ENCODE peak calls at places on chromosomes 4 and X, in eight cellular contexts. One of them, this sample, is unnamed.

GRCh38 chrX:45781901-45782553 is 581.4 kb upstream of the DIPK2B start:
- DNase-seq in PC-3: peak
- DNase-seq in GM23248: peak
- DNase-seq in GM06990: no peak
- DNase-seq in NCI-H146: peak
- DNase-seq in anterior cingulate cortex: no peak
- DNase-seq in HFF-Myc: no peak
- DNase-seq in islet precursor cell: no peak
- DNase-seq in this sample: no peak

GRCh38 chrX:10017866-10018265 is 50.7 kb downstream of the CLDN34 start:
- DNase-seq in PC-3: peak
- DNase-seq in GM23248: peak
- DNase-seq in GM06990: no peak
- DNase-seq in NCI-H146: no peak
- DNase-seq in anterior cingulate cortex: no peak
- DNase-seq in HFF-Myc: no peak
- DNase-seq in islet precursor cell: peak
- DNase-seq in this sample: no peak

GRCh38 chrX:10173331-10173900 is 16.6 kb downstream of the CLCN4 start:
- DNase-seq in PC-3: no peak
- DNase-seq in GM23248: peak
- DNase-seq in GM06990: no peak
- DNase-seq in NCI-H146: no peak
- DNase-seq in anterior cingulate cortex: peak
- DNase-seq in HFF-Myc: peak
- DNase-seq in islet precursor cell: peak
- DNase-seq in this sample: peak

GRCh38 chrX:45806410-45807121 is 605.9 kb upstream of the DIPK2B start:
- DNase-seq in PC-3: no peak
- DNase-seq in GM23248: peak
- DNase-seq in GM06990: peak
- DNase-seq in NCI-H146: no peak
- DNase-seq in anterior cingulate cortex: no peak
- DNase-seq in HFF-Myc: peak
- DNase-seq in islet precursor cell: peak
- DNase-seq in this sample: no peak

GRCh38 chrX:55007633-55008032 is 7.5 kb downstream of the APEX2 start:
- DNase-seq in PC-3: peak
- DNase-seq in GM23248: peak
- DNase-seq in GM06990: no peak
- DNase-seq in NCI-H146: no peak
- DNase-seq in anterior cingulate cortex: no peak
- DNase-seq in HFF-Myc: peak
- DNase-seq in islet precursor cell: no peak
- DNase-seq in this sample: no peak

GRCh38 chrX:78650906-78651437 is 8.2 kb downstream of the RTL3 start:
- DNase-seq in PC-3: peak
- DNase-seq in GM23248: peak
- DNase-seq in GM06990: peak
- DNase-seq in NCI-H146: no peak
- DNase-seq in anterior cingulate cortex: no peak
- DNase-seq in HFF-Myc: no peak
- DNase-seq in islet precursor cell: no peak
- DNase-seq in this sample: no peak

GRCh38 chr4:8599657-8600056 is 7.1 kb downstream of the CPZ start:
- DNase-seq in PC-3: no peak
- DNase-seq in GM23248: peak
- DNase-seq in GM06990: no peak
- DNase-seq in NCI-H146: no peak
- DNase-seq in anterior cingulate cortex: no peak
- DNase-seq in HFF-Myc: no peak
- DNase-seq in islet precursor cell: no peak
- DNase-seq in this sample: no peak

GRCh38 chr4:112411781-112412281 is 104.1 kb downstream of the NEUROG2 start:
- DNase-seq in PC-3: no peak
- DNase-seq in GM23248: no peak
- DNase-seq in GM06990: no peak
- DNase-seq in NCI-H146: no peak
- DNase-seq in anterior cingulate cortex: no peak
- DNase-seq in HFF-Myc: no peak
- DNase-seq in islet precursor cell: peak
- DNase-seq in this sample: peak

GRCh38 chr4:162116085-162116784 is 47.6 kb downstream of the FSTL5 start:
- DNase-seq in PC-3: no peak
- DNase-seq in GM23248: no peak
- DNase-seq in GM06990: no peak
- DNase-seq in NCI-H146: no peak
- DNase-seq in anterior cingulate cortex: no peak
- DNase-seq in HFF-Myc: no peak
- DNase-seq in islet precursor cell: peak
- DNase-seq in this sample: peak

GRCh38 chrX:54288989-54289388 is 68.9 kb downstream of the WNK3 start:
- DNase-seq in PC-3: no peak
- DNase-seq in GM23248: no peak
- DNase-seq in GM06990: no peak
- DNase-seq in NCI-H146: no peak
- DNase-seq in anterior cingulate cortex: no peak
- DNase-seq in HFF-Myc: no peak
- DNase-seq in islet precursor cell: no peak
- DNase-seq in this sample: no peak

GRCh38 chr4:74555231-74555630 is 110.3 kb downstream of the AREG start:
- DNase-seq in PC-3: peak
- DNase-seq in GM23248: peak
- DNase-seq in GM06990: no peak
- DNase-seq in NCI-H146: no peak
- DNase-seq in anterior cingulate cortex: no peak
- DNase-seq in HFF-Myc: peak
- DNase-seq in islet precursor cell: no peak
- DNase-seq in this sample: no peak

GRCh38 chr4:151955721-151956340 is 195.0 kb upstream of the GATB start:
- DNase-seq in PC-3: no peak
- DNase-seq in GM23248: peak
- DNase-seq in GM06990: no peak
- DNase-seq in NCI-H146: no peak
- DNase-seq in anterior cingulate cortex: no peak
- DNase-seq in HFF-Myc: no peak
- DNase-seq in islet precursor cell: peak
- DNase-seq in this sample: no peak

GRCh38 chrX:68498044-68498507 is 775 bp upstream of the YIPF6 start:
- DNase-seq in PC-3: peak
- DNase-seq in GM23248: peak
- DNase-seq in GM06990: no peak
- DNase-seq in NCI-H146: no peak
- DNase-seq in anterior cingulate cortex: no peak
- DNase-seq in HFF-Myc: no peak
- DNase-seq in islet precursor cell: peak
- DNase-seq in this sample: no peak

GRCh38 chr4:8468746-8469535 is 28.4 kb downstream of the TRMT44 start:
- DNase-seq in PC-3: peak
- DNase-seq in GM23248: peak
- DNase-seq in GM06990: no peak
- DNase-seq in NCI-H146: peak
- DNase-seq in anterior cingulate cortex: peak
- DNase-seq in HFF-Myc: peak
- DNase-seq in islet precursor cell: peak
- DNase-seq in this sample: peak

GRCh38 chr4:66123195-66123594 is 452.9 kb upstream of the EPHA5 start:
- DNase-seq in PC-3: peak
- DNase-seq in GM23248: no peak
- DNase-seq in GM06990: no peak
- DNase-seq in NCI-H146: no peak
- DNase-seq in anterior cingulate cortex: no peak
- DNase-seq in HFF-Myc: no peak
- DNase-seq in islet precursor cell: no peak
- DNase-seq in this sample: no peak

GRCh38 chr4:75370582-75370981 is 143.6 kb downstream of the RCHY1 start:
- DNase-seq in PC-3: no peak
- DNase-seq in GM23248: no peak
- DNase-seq in GM06990: no peak
- DNase-seq in NCI-H146: peak
- DNase-seq in anterior cingulate cortex: no peak
- DNase-seq in HFF-Myc: no peak
- DNase-seq in islet precursor cell: no peak
- DNase-seq in this sample: no peak

GRCh38 chr4:83618991-83619390 is 83.1 kb downstream of the GPAT3 start:
- DNase-seq in PC-3: peak
- DNase-seq in GM23248: peak
- DNase-seq in GM06990: no peak
- DNase-seq in NCI-H146: no peak
- DNase-seq in anterior cingulate cortex: no peak
- DNase-seq in HFF-Myc: no peak
- DNase-seq in islet precursor cell: peak
- DNase-seq in this sample: no peak

GRCh38 chr4:120318447-120318846 is 251.8 kb upstream of the MAD2L1 start:
- DNase-seq in PC-3: no peak
- DNase-seq in GM23248: no peak
- DNase-seq in GM06990: no peak
- DNase-seq in NCI-H146: no peak
- DNase-seq in anterior cingulate cortex: no peak
- DNase-seq in HFF-Myc: no peak
- DNase-seq in islet precursor cell: peak
- DNase-seq in this sample: no peak

GRCh38 chrX:152632445-152633097 is 5.1 kb upstream of the GABRQ start:
- DNase-seq in PC-3: peak
- DNase-seq in GM23248: peak
- DNase-seq in GM06990: no peak
- DNase-seq in NCI-H146: no peak
- DNase-seq in anterior cingulate cortex: peak
- DNase-seq in HFF-Myc: no peak
- DNase-seq in islet precursor cell: no peak
- DNase-seq in this sample: peak

GRCh38 chr4:115675721-115676120 is 562.3 kb upstream of the NDST4 start:
- DNase-seq in PC-3: no peak
- DNase-seq in GM23248: no peak
- DNase-seq in GM06990: no peak
- DNase-seq in NCI-H146: no peak
- DNase-seq in anterior cingulate cortex: no peak
- DNase-seq in HFF-Myc: no peak
- DNase-seq in islet precursor cell: no peak
- DNase-seq in this sample: no peak

GRCh38 chrX:108735680-108736508 is 469 bp downstream of the IRS4 start:
- DNase-seq in PC-3: no peak
- DNase-seq in GM23248: peak
- DNase-seq in GM06990: no peak
- DNase-seq in NCI-H146: peak
- DNase-seq in anterior cingulate cortex: no peak
- DNase-seq in HFF-Myc: no peak
- DNase-seq in islet precursor cell: peak
- DNase-seq in this sample: no peak

GRCh38 chrX:1599791-1600405 is 8.5 kb downstream of the AKAP17A start:
- DNase-seq in PC-3: no peak
- DNase-seq in GM23248: no peak
- DNase-seq in GM06990: no peak
- DNase-seq in NCI-H146: no peak
- DNase-seq in anterior cingulate cortex: no peak
- DNase-seq in HFF-Myc: no peak
- DNase-seq in islet precursor cell: peak
- DNase-seq in this sample: peak

GRCh38 chr4:139469869-139470268 is 15.9 kb downstream of the RAB33B start:
- DNase-seq in PC-3: no peak
- DNase-seq in GM23248: no peak
- DNase-seq in GM06990: no peak
- DNase-seq in NCI-H146: no peak
- DNase-seq in anterior cingulate cortex: no peak
- DNase-seq in HFF-Myc: no peak
- DNase-seq in islet precursor cell: no peak
- DNase-seq in this sample: no peak

GRCh38 chrX:133670394-133670793 is 255.1 kb upstream of the GPC4 start:
- DNase-seq in PC-3: peak
- DNase-seq in GM23248: peak
- DNase-seq in GM06990: no peak
- DNase-seq in NCI-H146: no peak
- DNase-seq in anterior cingulate cortex: no peak
- DNase-seq in HFF-Myc: no peak
- DNase-seq in islet precursor cell: no peak
- DNase-seq in this sample: no peak

GRCh38 chrX:107673933-107674479 is 45.7 kb downstream of the PRPS1 start:
- DNase-seq in PC-3: no peak
- DNase-seq in GM23248: peak
- DNase-seq in GM06990: peak
- DNase-seq in NCI-H146: no peak
- DNase-seq in anterior cingulate cortex: no peak
- DNase-seq in HFF-Myc: no peak
- DNase-seq in islet precursor cell: peak
- DNase-seq in this sample: peak

GRCh38 chr4:76195326-76195725 is 18.3 kb downstream of the SCARB2 start:
- DNase-seq in PC-3: no peak
- DNase-seq in GM23248: no peak
- DNase-seq in GM06990: no peak
- DNase-seq in NCI-H146: no peak
- DNase-seq in anterior cingulate cortex: no peak
- DNase-seq in HFF-Myc: no peak
- DNase-seq in islet precursor cell: no peak
- DNase-seq in this sample: no peak

GRCh38 chr4:20512053-20512810 is 188.0 kb upstream of the PACRGL start:
- DNase-seq in PC-3: peak
- DNase-seq in GM23248: no peak
- DNase-seq in GM06990: no peak
- DNase-seq in NCI-H146: peak
- DNase-seq in anterior cingulate cortex: no peak
- DNase-seq in HFF-Myc: no peak
- DNase-seq in islet precursor cell: no peak
- DNase-seq in this sample: no peak

GRCh38 chrX:108097380-108097779 is 5.8 kb downstream of the ATG4A start:
- DNase-seq in PC-3: peak
- DNase-seq in GM23248: peak
- DNase-seq in GM06990: no peak
- DNase-seq in NCI-H146: no peak
- DNase-seq in anterior cingulate cortex: no peak
- DNase-seq in HFF-Myc: no peak
- DNase-seq in islet precursor cell: no peak
- DNase-seq in this sample: no peak

GRCh38 chrX:72475338-72475737 is 97.3 kb downstream of the HDAC8 start:
- DNase-seq in PC-3: peak
- DNase-seq in GM23248: no peak
- DNase-seq in GM06990: no peak
- DNase-seq in NCI-H146: no peak
- DNase-seq in anterior cingulate cortex: no peak
- DNase-seq in HFF-Myc: no peak
- DNase-seq in islet precursor cell: peak
- DNase-seq in this sample: peak

GRCh38 chr4:2796261-2797187 is 3.6 kb downstream of the SH3BP2 start:
- DNase-seq in PC-3: peak
- DNase-seq in GM23248: peak
- DNase-seq in GM06990: peak
- DNase-seq in NCI-H146: no peak
- DNase-seq in anterior cingulate cortex: no peak
- DNase-seq in HFF-Myc: peak
- DNase-seq in islet precursor cell: peak
- DNase-seq in this sample: no peak

GRCh38 chrX:111375747-111376146 is 36.2 kb downstream of the DCX start:
- DNase-seq in PC-3: no peak
- DNase-seq in GM23248: peak
- DNase-seq in GM06990: no peak
- DNase-seq in NCI-H146: no peak
- DNase-seq in anterior cingulate cortex: no peak
- DNase-seq in HFF-Myc: no peak
- DNase-seq in islet precursor cell: no peak
- DNase-seq in this sample: no peak

GRCh38 chr4:15805583-15806517 is 27.7 kb downstream of the CD38 start:
- DNase-seq in PC-3: peak
- DNase-seq in GM23248: peak
- DNase-seq in GM06990: no peak
- DNase-seq in NCI-H146: peak
- DNase-seq in anterior cingulate cortex: no peak
- DNase-seq in HFF-Myc: peak
- DNase-seq in islet precursor cell: peak
- DNase-seq in this sample: peak

This sample was measured in endodermal cell.